ENCODE peak calls at places on chromosomes 11 and 22, in five cellular contexts. L, T, O, V and N are unnamed samples.

GRCh38 chr11:126710804-126711399 is 289.7 kb downstream of the KIRREL3 start:
- DNase-seq in L (no peak), T (no peak), O (no peak), V (no peak), N (no peak)

GRCh38 chr22:49087163-49087562 is 740.5 kb downstream of the BRD1 start:
- DNase-seq in L (no peak), T (no peak), O (no peak), V (no peak), N (no peak)

GRCh38 chr11:123545726-123546125 is 108.7 kb downstream of the SCN3B start:
- DNase-seq in L (no peak), T (no peak), O (no peak), V (no peak), N (no peak)

GRCh38 chr11:110182886-110183285 is 89.7 kb downstream of the ZC3H12C start:
- DNase-seq in L (no peak), T (no peak), O (no peak), V (no peak), N (peak)

GRCh38 chr11:116189378-116190170 is 583.2 kb downstream of the BUD13 start:
- DNase-seq in L (no peak), T (no peak), O (no peak), V (no peak), N (no peak)

GRCh38 chr11:81913793-81914192 is 819.9 kb downstream of the FAM181B start:
- DNase-seq in L (no peak), T (no peak), O (no peak), V (no peak), N (no peak)

GRCh38 chr11:109864834-109865557 is 228.2 kb upstream of the ZC3H12C start:
- DNase-seq in L (no peak), T (no peak), O (no peak), V (no peak), N (no peak)

GRCh38 chr11:31825453-31826391 is 14.6 kb upstream of the PAX6 start:
- DNase-seq in L (no peak), T (no peak), O (no peak), V (no peak), N (no peak)

GRCh38 chr11:12884751-12885318 is 124.3 kb upstream of the RASSF10 start:
- DNase-seq in L (no peak), T (no peak), O (no peak), V (no peak), N (no peak)

GRCh38 chr11:36885154-36885553 is 287.1 kb upstream of the RAG2 start:
- DNase-seq in L (no peak), T (no peak), O (no peak), V (no peak), N (no peak)

GRCh38 chr22:40728731-40729189 is 49.5 kb downstream of the MCHR1 start:
- DNase-seq in L (no peak), T (no peak), O (no peak), V (no peak), N (no peak)

GRCh38 chr11:114163830-114164401 is 104.4 kb downstream of the ZBTB16 start:
- DNase-seq in L (no peak), T (no peak), O (no peak), V (no peak), N (no peak)

GRCh38 chr11:133081730-133082452 is 450.4 kb downstream of the OPCML start:
- DNase-seq in L (no peak), T (no peak), O (no peak), V (no peak), N (no peak)

GRCh38 chr11:69912911-69913451 is 93.8 kb upstream of the FGF3 start:
- DNase-seq in L (no peak), T (no peak), O (no peak), V (no peak), N (no peak)

GRCh38 chr22:41982886-41983285 is 13.6 kb downstream of the SEPTIN3 start:
- DNase-seq in L (no peak), T (no peak), O (no peak), V (no peak), N (no peak)

GRCh38 chr22:39343259-39344045 is 6.3 kb upstream of the SYNGR1 start:
- DNase-seq in L (peak), T (peak), O (peak), V (peak), N (peak)

GRCh38 chr11:2275334-2276279 is 5.2 kb upstream of the ASCL2 start:
- DNase-seq in L (no peak), T (no peak), O (no peak), V (no peak), N (no peak)

GRCh38 chr22:22772396-22772795 is 115.2 kb upstream of the IGLL5 start:
- DNase-seq in L (no peak), T (no peak), O (no peak), V (no peak), N (no peak)

GRCh38 chr22:23036684-23037428 is 33.5 kb upstream of the GNAZ start:
- DNase-seq in L (peak), T (no peak), O (no peak), V (peak), N (no peak)

GRCh38 chr11:68340784-68341556 is 28.6 kb downstream of the LRP5 start:
- DNase-seq in L (no peak), T (peak), O (no peak), V (no peak), N (no peak)

GRCh38 chr11:69138265-69138664 is 17.5 kb upstream of the SMIM38 start:
- DNase-seq in L (no peak), T (no peak), O (no peak), V (no peak), N (peak)

GRCh38 chr11:121105063-121105480 is 4.0 kb downstream of the TECTA start:
- DNase-seq in L (no peak), T (no peak), O (no peak), V (no peak), N (no peak)

GRCh38 chr11:579830-580601 is 3.7 kb downstream of the PHRF1 start:
- DNase-seq in L (no peak), T (no peak), O (no peak), V (peak), N (no peak)
- H3K9ac ChIP-seq in L (peak), T (no peak), O (no peak), V (peak), N (no peak)

GRCh38 chr22:29887358-29887757 is 4.4 kb downstream of the MTMR3 start:
- DNase-seq in L (no peak), T (no peak), O (no peak), V (no peak), N (no peak)

GRCh38 chr22:29890760-29891159 is 7.8 kb downstream of the MTMR3 start:
- DNase-seq in L (no peak), T (no peak), O (no peak), V (peak), N (no peak)

GRCh38 chr22:29886601-29887000 is 3.6 kb downstream of the MTMR3 start:
- DNase-seq in L (no peak), T (no peak), O (no peak), V (no peak), N (no peak)

GRCh38 chr22:29892757-29893156 is 9.8 kb downstream of the MTMR3 start:
- DNase-seq in L (no peak), T (no peak), O (no peak), V (no peak), N (no peak)

DNA sequence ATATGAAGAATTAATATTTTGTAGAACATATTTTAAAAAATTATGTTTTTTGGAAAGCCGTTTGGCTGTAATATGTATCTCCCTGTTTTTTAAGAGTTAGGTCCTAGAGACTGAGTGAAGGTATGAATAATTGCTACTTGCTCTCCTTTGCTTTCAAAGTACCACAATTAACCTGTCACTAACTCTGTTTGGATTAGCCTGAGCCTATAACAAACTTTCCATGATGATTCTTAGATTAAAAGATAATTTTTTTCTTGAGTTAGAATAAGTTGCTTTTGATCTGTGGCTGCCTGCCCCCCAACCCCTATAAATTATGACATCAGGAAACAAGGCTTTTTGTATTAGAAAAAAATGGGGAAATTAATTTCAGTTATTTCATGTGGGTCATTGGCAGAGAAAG is 9.3 kb downstream of the MTMR3 start:
- DNase-seq in L (no peak), T (no peak), O (no peak), V (no peak), N (no peak)
- TF ChIP-seq SP1 in L (no peak), T (no peak), O (no peak), V (no peak), N (no peak)

GRCh38 chr11:28792856-28793255 is 684.7 kb downstream of the METTL15 start:
- DNase-seq in L (no peak), T (no peak), O (no peak), V (no peak), N (no peak)

GRCh38 chr11:28797536-28797935 is 689.3 kb downstream of the METTL15 start:
- DNase-seq in L (no peak), T (no peak), O (no peak), V (no peak), N (no peak)

GRCh38 chr11:28798286-28798685 is 690.1 kb downstream of the METTL15 start:
- DNase-seq in L (no peak), T (no peak), O (no peak), V (no peak), N (no peak)

GRCh38 chr11:28793282-28793738 is 685.1 kb downstream of the METTL15 start:
- DNase-seq in L (no peak), T (no peak), O (no peak), V (no peak), N (no peak)

DNA sequence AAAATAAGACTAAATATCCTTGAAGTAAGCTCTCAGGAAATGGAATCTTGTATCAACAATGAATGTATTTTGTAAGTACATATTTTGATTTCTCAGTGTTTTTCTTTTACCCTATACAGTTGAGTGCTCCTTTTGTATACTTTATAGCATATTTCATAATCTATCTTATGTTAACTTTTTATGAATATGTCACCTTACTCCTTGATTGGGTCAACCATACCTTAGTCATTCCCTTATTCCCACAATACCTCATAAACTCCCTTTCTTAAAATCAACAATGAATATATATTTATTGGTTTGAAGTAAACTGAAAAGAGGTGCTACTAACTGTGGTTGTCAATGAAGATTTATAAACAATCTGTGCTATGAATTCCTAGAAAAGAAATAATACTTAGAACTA is 686.2 kb downstream of the METTL15 start:
- DNase-seq in L (no peak), T (no peak), O (no peak), V (no peak), N (no peak)
- H3K9ac ChIP-seq in L (no peak), T (no peak), O (no peak), V (no peak), N (no peak)

DNA sequence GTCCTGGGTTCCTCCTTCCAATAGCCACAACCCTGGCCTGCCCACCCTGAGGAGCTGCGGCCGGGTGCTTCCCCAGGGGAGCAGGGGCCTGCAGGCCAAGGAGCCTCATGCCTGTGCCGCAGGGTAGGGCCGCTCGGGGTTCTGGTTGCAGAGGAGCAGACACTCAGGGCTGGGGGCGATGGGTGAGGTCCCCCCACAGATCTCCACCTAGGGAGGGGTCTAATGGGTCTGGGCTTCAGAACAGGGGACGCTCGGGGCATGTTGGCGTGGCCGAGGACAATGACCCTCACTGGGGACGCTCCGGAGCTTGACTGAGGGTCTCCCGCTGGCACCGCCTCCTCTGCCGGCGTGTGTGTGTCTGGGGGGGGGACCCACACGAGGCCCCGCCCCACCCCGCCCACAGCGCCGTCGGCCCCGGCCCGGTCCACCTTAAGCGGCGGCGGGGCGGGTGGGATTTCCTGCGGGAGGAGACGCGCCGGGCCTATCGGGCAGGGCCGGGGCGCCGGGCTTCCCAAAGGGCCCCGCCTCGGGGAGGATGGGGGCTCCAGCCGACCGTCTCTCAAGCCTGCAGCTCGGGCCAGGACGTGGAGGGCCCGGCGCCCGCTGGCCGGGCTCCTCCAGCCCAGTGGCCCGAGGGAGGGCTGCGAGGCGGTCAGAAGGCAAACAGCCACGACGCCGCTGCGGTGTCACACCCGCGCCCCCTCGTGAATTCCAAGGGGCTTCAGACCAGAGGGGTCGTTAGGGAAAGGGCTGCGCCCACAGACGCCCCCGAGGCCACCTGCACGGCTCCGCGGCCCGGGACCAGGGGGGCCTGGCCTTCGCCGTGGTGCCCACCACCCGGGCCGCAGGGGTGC is 638 bp upstream of the ZDHHC8 start:
- DNase-seq in L (peak), T (no peak), O (no peak), V (peak), N (peak)
- TF ChIP-seq SP1 in L (no peak), T (peak), O (no peak), V (no peak), N (no peak)